ENCODE peak calls at places on chromosomes 7 and 10, in five cellular contexts. D is left ventricle myocardium inferior, O is heart left ventricle, Z is IMR-90, I is GM13977. R is an unnamed sample.

GRCh38 chr7:94301024-94301588 is 93.6 kb upstream of the COL1A2 start:
- DNase-seq in O (peak; percentile 71), D (peak; percentile 73), Z (peak; percentile 98), I (no peak), R (no peak)

GRCh38 chr10:79400567-79401004 is 44.8 kb downstream of the ZCCHC24 start:
- DNase-seq in D (no peak), O (no peak), I (peak; percentile 80), Z (no peak), R (peak; percentile 55)

GRCh38 chr7:23247602-23248335 is 1.2 kb downstream of the GPNMB start:
- DNase-seq in Z (no peak), D (peak; percentile 45), I (peak; percentile 54), O (peak; percentile 49), R (no peak)

GRCh38 chr7:100003711-100004661 is 11.4 kb upstream of the ZKSCAN1 start:
- DNase-seq in I (no peak), O (no peak), Z (no peak), D (no peak), R (no peak)

GRCh38 chr10:76306859-76307258 is 875.4 kb downstream of the LRMDA start:
- DNase-seq in I (no peak), O (no peak), Z (peak; percentile 68), D (no peak), R (no peak)

GRCh38 chr7:118233799-118234198 is 9.3 kb downstream of the ANKRD7 start:
- DNase-seq in I (no peak), D (no peak), O (no peak), Z (no peak), R (no peak)

GRCh38 chr7:128863433-128863989 is 855 bp downstream of the ATP6V1F start:
- DNase-seq in I (peak; percentile 75), Z (peak; percentile 74), D (no peak), O (no peak), R (no peak)

GRCh38 chr7:23893942-23894890 is 184.2 kb downstream of the STK31 start:
- DNase-seq in O (no peak), D (no peak), Z (no peak), I (no peak), R (no peak)

GRCh38 chr10:47294501-47294900 is 5.5 kb upstream of the GDF10 start:
- DNase-seq in Z (no peak), D (no peak), O (no peak), I (no peak), R (no peak)

DNA sequence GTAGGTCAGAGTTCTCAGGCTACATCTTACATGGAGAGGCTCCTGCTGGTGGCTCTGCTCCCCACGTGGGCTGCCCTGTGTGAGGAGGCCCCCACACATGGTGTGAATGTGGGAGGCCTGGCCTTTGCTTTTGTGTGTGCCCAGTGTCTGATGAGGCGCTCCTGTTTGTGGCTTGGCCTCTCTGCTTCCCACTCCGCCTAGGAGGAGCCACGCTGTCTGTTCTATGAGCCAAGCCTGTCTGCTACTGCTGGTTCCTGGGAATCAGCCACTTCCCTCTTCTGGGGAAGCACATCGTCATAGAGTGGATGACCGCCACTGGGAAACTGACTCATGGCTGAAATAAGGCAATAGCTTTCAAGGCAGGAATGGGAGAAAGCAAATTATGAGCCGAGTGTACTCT is 87.1 kb downstream of the CYP26A1 start:
- DNase-seq in O (peak; percentile 25), Z (peak; percentile 39), D (no peak), I (no peak), R (no peak)
- TF ChIP-seq CTCF in O (no peak), Z (no peak), D (no peak), I (no peak), R (no peak)

GRCh38 chr10:8873310-8873709 is 818.8 kb downstream of the GATA3 start:
- DNase-seq in Z (no peak), I (no peak), O (no peak), D (no peak), R (no peak)
- TF ChIP-seq CTCF in Z (no peak), I (no peak), O (no peak), D (no peak), R (peak; percentile 21)

GRCh38 chr7:593324-594115 is 73.9 kb upstream of the PDGFA start:
- DNase-seq in D (no peak), Z (no peak), I (peak; percentile 75), O (peak; percentile 40), R (no peak)
- TF ChIP-seq CTCF in D (no peak), Z (no peak), I (no peak), O (no peak), R (no peak)

DNA sequence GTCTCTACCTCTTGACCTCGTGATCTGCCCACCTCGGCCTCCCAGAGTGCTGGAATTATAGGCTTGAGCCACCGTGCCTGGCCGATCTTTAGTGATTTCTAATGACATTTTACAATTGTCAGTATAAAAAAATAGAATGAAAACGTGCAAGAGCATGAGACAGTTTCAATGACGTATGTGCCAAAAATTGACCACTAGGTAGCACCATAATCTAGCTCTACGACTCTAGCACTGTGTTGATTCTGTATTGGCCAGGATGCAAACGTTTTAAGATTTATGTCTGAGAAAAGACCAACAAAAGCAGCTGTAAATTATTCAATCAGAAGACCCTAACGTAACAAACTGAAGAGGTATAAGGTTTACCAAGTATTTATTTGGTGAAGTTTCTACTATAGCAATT is 25.4 kb upstream of the EXOC6 start:
- DNase-seq in I (peak; percentile 23), D (no peak), Z (peak; percentile 35), O (no peak), R (no peak)
- TF ChIP-seq CTCF in I (no peak), D (peak; percentile 46), Z (peak; percentile 30), O (peak; percentile 23), R (peak; percentile 19)

GRCh38 chr7:33762153-33762902 is 143.0 kb upstream of the BMPER start:
- DNase-seq in D (no peak), Z (no peak), O (no peak), I (no peak), R (no peak)
- TF ChIP-seq CTCF in D (no peak), Z (no peak), O (no peak), I (no peak), R (peak; percentile 18)

DNA sequence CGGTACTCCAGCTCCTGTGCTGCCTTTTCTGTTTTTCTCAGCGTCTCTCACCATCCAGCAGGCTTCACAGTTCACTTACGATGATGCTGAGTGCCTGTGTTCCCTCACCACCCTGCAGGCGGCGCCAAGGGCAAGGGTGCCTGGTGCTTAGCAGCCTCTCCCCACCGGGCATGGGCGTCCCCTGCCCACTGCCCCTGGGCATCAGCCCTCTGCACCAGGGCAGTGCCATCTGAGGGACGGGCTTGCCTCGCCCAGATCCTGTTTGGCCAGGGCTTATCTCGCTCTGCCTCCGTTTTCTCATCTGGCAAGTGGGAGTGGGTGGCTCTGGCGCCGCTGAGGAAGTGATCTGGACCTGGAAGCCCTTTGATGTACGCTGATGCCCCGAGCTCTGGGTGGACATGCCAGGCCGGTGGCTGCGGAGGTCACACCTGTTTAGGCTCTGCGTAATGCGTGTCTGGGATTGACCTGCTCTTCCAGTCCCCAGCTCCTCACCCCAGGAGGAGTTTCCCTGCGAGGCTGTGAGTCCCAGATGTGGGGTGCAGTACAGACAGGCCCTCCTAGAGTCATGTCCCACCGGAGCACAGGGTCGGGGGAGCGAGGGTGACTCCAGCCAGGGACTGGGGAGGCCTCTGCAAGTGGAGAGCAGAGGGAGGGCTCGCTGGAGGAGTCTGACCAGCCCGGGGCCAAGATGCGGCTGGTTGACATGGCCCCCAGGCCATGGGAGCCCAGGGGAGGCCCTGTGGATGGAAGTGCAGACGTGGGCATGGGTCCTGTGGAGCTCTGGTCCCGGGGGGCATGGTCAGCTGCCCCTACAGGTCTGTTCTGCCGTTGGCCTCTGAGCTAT is 11.8 kb downstream of the TTYH3 start:
- DNase-seq in I (no peak), Z (no peak), O (no peak), D (no peak), R (no peak)
- TF ChIP-seq CTCF in I (peak; percentile 42), Z (peak; percentile 6), O (no peak), D (no peak), R (no peak)

GRCh38 chr7:55432937-55433784 is 68.0 kb downstream of the LANCL2 start:
- DNase-seq in O (no peak), I (peak; percentile 76), Z (peak; percentile 59), D (no peak), R (peak; percentile 69)
- TF ChIP-seq CTCF in O (peak; percentile 43), I (peak; percentile 55), Z (peak; percentile 63), D (peak; percentile 66), R (peak; percentile 57)